ENCODE peak calls at places on chromosomes 2 and 18, in four cellular contexts. V is stimulated activated CD4-positive, alpha-beta T cell treated with anti-CD3 and anti-CD28 coated beads, Interleukin-2, amount 100 ng/mL, for 24 hours; Q is renal cortical epithelial cell; E is heart right ventricle. U is an unnamed sample.

GRCh38 chr18:10059610-10060468 is 146.0 kb downstream of the VAPA start:
- DNase-seq in V (no peak), Q (no peak), E (peak; percentile 43), U (peak; percentile 56)

GRCh38 chr2:226514895-226515294 is 284.7 kb downstream of the IRS1 start:
- DNase-seq in V (no peak), Q (peak; percentile 69), E (no peak), U (no peak)

GRCh38 chr2:53952519-53952918 is 18.3 kb downstream of the PSME4 start:
- DNase-seq in V (no peak), Q (no peak), E (no peak), U (no peak)

GRCh38 chr18:45576906-45577305 is 38.4 kb upstream of the SLC14A2 start:
- DNase-seq in V (no peak), Q (no peak), E (no peak), U (no peak)

GRCh38 chr18:6428851-6429395 is 14.2 kb upstream of the L3MBTL4 start:
- DNase-seq in V (no peak), Q (no peak), E (no peak), U (no peak)

GRCh38 chr2:120546077-120546864 is 189.4 kb upstream of the GLI2 start:
- DNase-seq in V (no peak), Q (peak; percentile 94), E (no peak), U (peak; percentile 64)

GRCh38 chr2:75047907-75048625 is 89.6 kb downstream of the POLE4 start:
- DNase-seq in V (no peak), Q (peak; percentile 57), E (no peak), U (no peak)

GRCh38 chr2:152581360-152581759 is 135.9 kb downstream of the PRPF40A start:
- DNase-seq in V (no peak), Q (no peak), E (no peak), U (no peak)

GRCh38 chr18:79962835-79963657 is 1.4 kb upstream of the HSBP1L1 start:
- DNase-seq in V (peak; percentile 62), Q (no peak), E (no peak), U (peak; percentile 39)

GRCh38 chr2:70703900-70704549 is 64.0 kb downstream of the ADD2 start:
- DNase-seq in V (no peak), Q (no peak), E (peak; percentile 13), U (no peak)

GRCh38 chr2:69225933-69226332 is 161.1 kb downstream of the GFPT1 start:
- DNase-seq in V (no peak), Q (peak; percentile 17), E (no peak), U (no peak)

GRCh38 chr2:6352247-6352646 is 513.5 kb downstream of the CMPK2 start:
- DNase-seq in V (no peak), Q (no peak), E (no peak), U (no peak)

GRCh38 chr2:191195021-191195420 is 44.2 kb upstream of the STAT4 start:
- DNase-seq in V (no peak), Q (no peak), E (no peak), U (no peak)

GRCh38 chr2:12587729-12588522 is 128.8 kb upstream of the TRIB2 start:
- DNase-seq in V (no peak), Q (peak; percentile 92), E (no peak), U (no peak)

GRCh38 chr2:60495226-60495625 is 58.2 kb downstream of the BCL11A start:
- DNase-seq in V (no peak), Q (no peak), E (no peak), U (no peak)

GRCh38 chr2:124081154-124081771 is 56.2 kb downstream of the CNTNAP5 start:
- DNase-seq in V (no peak), Q (no peak), E (no peak), U (no peak)

GRCh38 chr2:70132244-70133126 is 45.2 kb downstream of the PCBP1 start:
- DNase-seq in V (peak; percentile 43), Q (peak; percentile 69), E (peak; percentile 61), U (peak; percentile 70)

GRCh38 chr2:85754313-85755095 is 713 bp downstream of the ATOH8 start:
- DNase-seq in V (peak; percentile 24), Q (no peak), E (peak; percentile 32), U (no peak)

GRCh38 chr2:54767921-54768320 is 44.5 kb downstream of the EML6 start:
- DNase-seq in V (no peak), Q (peak; percentile 92), E (no peak), U (no peak)

GRCh38 chr2:177633111-177633510 is 240.5 kb downstream of the AGPS start:
- DNase-seq in V (no peak), Q (peak; percentile 71), E (no peak), U (no peak)

GRCh38 chr2:145025382-145025781 is 505.5 kb upstream of the ZEB2 start:
- DNase-seq in V (no peak), Q (no peak), E (no peak), U (no peak)

GRCh38 chr2:144510206-144510991 is 9.5 kb downstream of the ZEB2 start:
- DNase-seq in V (no peak), Q (peak; percentile 75), E (peak; percentile 55), U (no peak)

GRCh38 chr2:240558229-240558885 is 569 bp upstream of the ANKMY1 start:
- DNase-seq in V (no peak), Q (no peak), E (no peak), U (no peak)

GRCh38 chr2:24075259-24075658 is 867 bp downstream of the SF3B6 start:
- DNase-seq in V (no peak), Q (no peak), E (no peak), U (no peak)

GRCh38 chr2:213122730-213123129 is 28.7 kb downstream of the IKZF2 start:
- DNase-seq in V (no peak), Q (peak; percentile 18), E (no peak), U (no peak)

GRCh38 chr2:20378891-20379519 is 28.4 kb upstream of the PUM2 start:
- DNase-seq in V (no peak), Q (peak; percentile 75), E (peak; percentile 85), U (peak; percentile 89)

GRCh38 chr2:148824190-148824589 is 50.8 kb upstream of the KIF5C start:
- DNase-seq in V (no peak), Q (no peak), E (no peak), U (no peak)

GRCh38 chr18:13362051-13362450 is 143.5 kb downstream of the LDLRAD4 start:
- DNase-seq in V (no peak), Q (no peak), E (no peak), U (no peak)